ENCODE peak calls at places on chromosomes 2 and 18, in five cellular contexts. One of them, this sample, is unnamed.

GRCh38 chr2:74814102-74814501 is 19.8 kb upstream of the HK2 start:
- DNase-seq in cardiac muscle cell: no peak
- DNase-seq in neural progenitor cell: no peak
- DNase-seq in endothelial cell: no peak
- DNase-seq in epithelial cell of esophagus: no peak
- DNase-seq in this sample: no peak

GRCh38 chr2:101972621-101973434 is 18.9 kb upstream of the IL1R2 start:
- DNase-seq in endothelial cell: no peak
- DNase-seq in neural progenitor cell: no peak
- DNase-seq in epithelial cell of esophagus: peak
- DNase-seq in cardiac muscle cell: peak
- DNase-seq in this sample: no peak

GRCh38 chr2:239312081-239312501 is 88.7 kb downstream of the HDAC4 start:
- DNase-seq in cardiac muscle cell: no peak
- DNase-seq in epithelial cell of esophagus: no peak
- DNase-seq in neural progenitor cell: no peak
- DNase-seq in endothelial cell: no peak
- DNase-seq in this sample: peak

GRCh38 chr2:23491622-23492336 is 106.8 kb downstream of the KLHL29 start:
- DNase-seq in endothelial cell: no peak
- DNase-seq in neural progenitor cell: no peak
- DNase-seq in cardiac muscle cell: no peak
- DNase-seq in epithelial cell of esophagus: no peak
- DNase-seq in this sample: no peak

GRCh38 chr2:30361751-30362394 is 85.2 kb upstream of the LCLAT1 start:
- DNase-seq in neural progenitor cell: no peak
- DNase-seq in endothelial cell: no peak
- DNase-seq in cardiac muscle cell: no peak
- DNase-seq in epithelial cell of esophagus: peak
- DNase-seq in this sample: no peak

GRCh38 chr2:229118336-229118735 is 152.8 kb downstream of the PID1 start:
- DNase-seq in epithelial cell of esophagus: no peak
- DNase-seq in endothelial cell: no peak
- DNase-seq in cardiac muscle cell: peak
- DNase-seq in neural progenitor cell: no peak
- DNase-seq in this sample: no peak

GRCh38 chr2:221477697-221478096 is 94.4 kb downstream of the EPHA4 start:
- DNase-seq in cardiac muscle cell: no peak
- DNase-seq in neural progenitor cell: no peak
- DNase-seq in endothelial cell: no peak
- DNase-seq in epithelial cell of esophagus: no peak
- DNase-seq in this sample: no peak

GRCh38 chr2:229852565-229852964 is 69.2 kb downstream of the TRIP12 start:
- DNase-seq in endothelial cell: peak
- DNase-seq in neural progenitor cell: no peak
- DNase-seq in epithelial cell of esophagus: peak
- DNase-seq in cardiac muscle cell: peak
- DNase-seq in this sample: peak

GRCh38 chr2:217714268-217714643 is 288.5 kb downstream of the TNS1 start:
- DNase-seq in endothelial cell: no peak
- DNase-seq in neural progenitor cell: peak
- DNase-seq in epithelial cell of esophagus: peak
- DNase-seq in cardiac muscle cell: peak
- DNase-seq in this sample: peak

GRCh38 chr2:66443977-66444855 is 9.3 kb downstream of the MEIS1 start:
- DNase-seq in epithelial cell of esophagus: peak
- DNase-seq in neural progenitor cell: peak
- DNase-seq in cardiac muscle cell: no peak
- DNase-seq in endothelial cell: no peak
- DNase-seq in this sample: no peak

GRCh38 chr2:221096651-221097567 is 475.2 kb downstream of the EPHA4 start:
- DNase-seq in epithelial cell of esophagus: peak
- DNase-seq in neural progenitor cell: no peak
- DNase-seq in cardiac muscle cell: no peak
- DNase-seq in endothelial cell: no peak
- DNase-seq in this sample: no peak

DNA sequence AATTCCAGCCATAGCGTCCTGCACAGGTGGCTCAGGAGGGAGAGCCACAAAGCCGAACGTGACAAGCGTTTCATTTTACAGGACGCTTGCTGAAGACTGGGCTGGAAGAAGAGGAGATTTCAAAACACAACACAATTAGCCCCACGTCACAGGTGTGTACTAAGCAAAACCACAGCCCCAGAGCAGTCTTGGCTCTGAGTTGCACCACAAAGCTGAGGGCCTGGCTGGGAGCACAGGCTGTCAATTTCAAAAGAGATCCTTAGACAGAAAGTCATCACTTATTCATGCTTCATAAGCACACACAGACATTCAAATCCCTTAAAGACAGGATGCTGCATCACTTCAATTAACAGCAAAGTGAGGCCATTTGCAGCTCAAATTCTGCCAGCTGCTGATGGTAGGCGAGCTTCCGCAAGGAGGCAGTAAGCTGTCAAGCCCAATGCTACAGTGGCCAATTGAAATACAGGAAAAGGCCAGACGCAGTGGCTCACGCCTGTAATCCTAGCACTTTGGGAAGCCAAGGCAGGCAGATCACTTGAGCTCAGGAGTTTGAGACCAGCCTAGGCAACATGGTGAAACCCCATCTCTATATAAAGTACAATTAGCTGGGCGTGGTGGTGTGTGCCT is 79.6 kb downstream of the SKA1 start:
- DNase-seq in epithelial cell of esophagus: peak
- DNase-seq in endothelial cell: no peak
- DNase-seq in neural progenitor cell: peak
- DNase-seq in cardiac muscle cell: no peak
- DNase-seq in this sample: no peak
- TF ChIP-seq CTCF in epithelial cell of esophagus: peak
- TF ChIP-seq CTCF in endothelial cell: no peak
- TF ChIP-seq CTCF in neural progenitor cell: peak
- TF ChIP-seq CTCF in cardiac muscle cell: no peak
- TF ChIP-seq CTCF in this sample: no peak

DNA sequence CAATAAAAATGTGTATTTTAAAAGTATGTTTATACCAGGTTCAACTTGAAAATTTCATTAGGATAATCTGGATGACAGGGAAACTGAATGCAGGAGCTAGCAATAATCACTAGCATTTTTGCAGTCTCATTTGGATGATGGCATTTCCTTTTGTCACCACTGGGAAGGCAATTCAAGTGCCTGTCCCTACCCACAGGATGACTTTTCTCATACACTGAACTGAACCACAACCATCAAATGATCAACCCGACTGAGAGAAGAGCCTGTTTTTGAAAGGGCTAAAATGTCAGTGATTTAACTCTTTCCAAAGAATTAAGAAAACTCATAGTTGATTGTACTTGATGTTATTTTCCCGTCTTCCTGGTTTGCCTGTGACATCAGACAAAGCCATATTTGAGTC is 115.0 kb downstream of the FAM124B start:
- DNase-seq in epithelial cell of esophagus: no peak
- DNase-seq in endothelial cell: no peak
- DNase-seq in neural progenitor cell: peak
- DNase-seq in cardiac muscle cell: no peak
- DNase-seq in this sample: no peak
- TF ChIP-seq CTCF in epithelial cell of esophagus: no peak
- TF ChIP-seq CTCF in endothelial cell: peak
- TF ChIP-seq CTCF in neural progenitor cell: peak
- TF ChIP-seq CTCF in cardiac muscle cell: no peak
- TF ChIP-seq CTCF in this sample: no peak

GRCh38 chr18:13217466-13217961 is 1.0 kb upstream of the LDLRAD4 start:
- DNase-seq in endothelial cell: peak
- DNase-seq in cardiac muscle cell: peak
- DNase-seq in neural progenitor cell: peak
- DNase-seq in epithelial cell of esophagus: peak
- DNase-seq in this sample: peak

GRCh38 chr18:13218376-13219011 is at the start of gene LDLRAD4:
- DNase-seq in endothelial cell: peak
- DNase-seq in epithelial cell of esophagus: no peak
- DNase-seq in cardiac muscle cell: no peak
- DNase-seq in neural progenitor cell: peak
- DNase-seq in this sample: peak

GRCh38 chr18:13219012-13219396 is 444 bp downstream of the LDLRAD4 start:
- DNase-seq in endothelial cell: no peak
- DNase-seq in cardiac muscle cell: no peak
- DNase-seq in epithelial cell of esophagus: no peak
- DNase-seq in neural progenitor cell: peak
- DNase-seq in this sample: no peak

GRCh38 chr18:13216732-13217465 is 1.7 kb upstream of the LDLRAD4 start:
- DNase-seq in endothelial cell: peak
- DNase-seq in epithelial cell of esophagus: no peak
- DNase-seq in neural progenitor cell: peak
- DNase-seq in cardiac muscle cell: no peak
- DNase-seq in this sample: peak

DNA sequence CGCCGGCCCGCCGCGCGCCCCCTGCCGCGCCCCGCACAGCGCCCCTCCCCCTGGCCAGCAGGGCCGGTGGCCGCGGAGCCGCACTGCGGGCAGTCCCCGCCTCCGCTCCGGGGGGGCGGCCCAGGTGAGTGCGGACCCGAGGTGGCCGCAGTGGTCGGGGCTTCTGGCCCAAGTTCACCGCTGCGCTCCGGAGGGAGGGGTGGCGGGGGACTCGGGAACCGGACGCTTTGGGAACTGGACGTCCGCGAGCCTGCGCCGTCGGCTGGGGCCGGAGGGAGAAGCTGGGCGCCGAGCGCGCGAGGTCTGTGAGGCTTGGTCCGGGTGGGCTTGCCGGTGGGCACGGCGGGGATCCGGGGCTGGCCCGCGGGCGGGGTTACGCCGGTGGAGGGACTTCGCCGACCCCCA is 587 bp upstream of the LDLRAD4 start:
- DNase-seq in neural progenitor cell: peak
- DNase-seq in epithelial cell of esophagus: no peak
- DNase-seq in cardiac muscle cell: no peak
- DNase-seq in endothelial cell: peak
- DNase-seq in this sample: peak
- TF ChIP-seq CTCF in neural progenitor cell: no peak
- TF ChIP-seq CTCF in epithelial cell of esophagus: no peak
- TF ChIP-seq CTCF in cardiac muscle cell: no peak
- TF ChIP-seq CTCF in endothelial cell: no peak
- TF ChIP-seq CTCF in this sample: no peak

DNA sequence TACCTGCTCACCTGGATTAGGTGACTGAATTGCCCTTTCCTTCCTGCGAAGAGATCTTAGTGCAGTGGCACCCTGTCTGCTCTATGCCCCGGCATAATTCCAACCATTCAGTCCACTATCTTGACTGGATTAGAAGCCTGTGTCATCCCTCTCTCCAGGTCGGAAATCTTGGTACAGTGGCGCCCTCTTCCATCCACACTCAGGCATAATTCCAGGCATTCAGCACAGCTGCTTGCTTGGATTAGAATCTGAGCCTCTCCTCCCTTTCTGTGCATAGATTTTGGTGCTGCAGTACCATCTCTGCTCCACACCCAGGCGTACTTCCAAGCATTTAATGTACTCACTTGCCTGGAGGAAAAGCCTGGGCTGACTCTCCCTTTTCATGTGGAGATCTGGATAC is 1389.3 kb upstream of the TMEFF2 start:
- DNase-seq in epithelial cell of esophagus: peak
- DNase-seq in endothelial cell: peak
- DNase-seq in neural progenitor cell: peak
- DNase-seq in cardiac muscle cell: peak
- DNase-seq in this sample: no peak
- TF ChIP-seq CTCF in epithelial cell of esophagus: peak
- TF ChIP-seq CTCF in endothelial cell: no peak
- TF ChIP-seq CTCF in neural progenitor cell: peak
- TF ChIP-seq CTCF in cardiac muscle cell: no peak
- TF ChIP-seq CTCF in this sample: no peak

GRCh38 chr2:232674491-232674890 is 22.6 kb upstream of the GIGYF2 start:
- DNase-seq in neural progenitor cell: no peak
- DNase-seq in epithelial cell of esophagus: no peak
- DNase-seq in cardiac muscle cell: no peak
- DNase-seq in endothelial cell: no peak
- DNase-seq in this sample: no peak

GRCh38 chr2:232667989-232668583 is 29.0 kb upstream of the GIGYF2 start:
- DNase-seq in epithelial cell of esophagus: no peak
- DNase-seq in cardiac muscle cell: no peak
- DNase-seq in endothelial cell: no peak
- DNase-seq in neural progenitor cell: peak
- DNase-seq in this sample: no peak

GRCh38 chr2:232672581-232672980 is 24.6 kb upstream of the GIGYF2 start:
- DNase-seq in epithelial cell of esophagus: no peak
- DNase-seq in cardiac muscle cell: no peak
- DNase-seq in neural progenitor cell: no peak
- DNase-seq in endothelial cell: no peak
- DNase-seq in this sample: no peak

GRCh38 chr2:232666051-232666805 is 30.9 kb upstream of the GIGYF2 start:
- DNase-seq in endothelial cell: no peak
- DNase-seq in cardiac muscle cell: no peak
- DNase-seq in neural progenitor cell: no peak
- DNase-seq in epithelial cell of esophagus: peak
- DNase-seq in this sample: no peak

GRCh38 chr2:232668805-232669444 is 28.2 kb upstream of the GIGYF2 start:
- DNase-seq in neural progenitor cell: peak
- DNase-seq in endothelial cell: peak
- DNase-seq in epithelial cell of esophagus: peak
- DNase-seq in cardiac muscle cell: peak
- DNase-seq in this sample: peak
- TF ChIP-seq CTCF in neural progenitor cell: peak
- TF ChIP-seq CTCF in endothelial cell: no peak
- TF ChIP-seq CTCF in epithelial cell of esophagus: peak
- TF ChIP-seq CTCF in cardiac muscle cell: peak
- TF ChIP-seq CTCF in this sample: peak

GRCh38 chr2:201622306-201622705 is 21.0 kb downstream of the TMEM237 start:
- DNase-seq in endothelial cell: no peak
- DNase-seq in cardiac muscle cell: peak
- DNase-seq in epithelial cell of esophagus: no peak
- DNase-seq in neural progenitor cell: no peak
- DNase-seq in this sample: no peak

GRCh38 chr2:201621293-201621999 is 21.9 kb downstream of the TMEM237 start:
- DNase-seq in endothelial cell: no peak
- DNase-seq in cardiac muscle cell: peak
- DNase-seq in epithelial cell of esophagus: no peak
- DNase-seq in neural progenitor cell: no peak
- DNase-seq in this sample: no peak

GRCh38 chr2:201618744-201619654 is 24.3 kb downstream of the TMEM237 start:
- DNase-seq in endothelial cell: peak
- DNase-seq in epithelial cell of esophagus: peak
- DNase-seq in cardiac muscle cell: peak
- DNase-seq in neural progenitor cell: no peak
- DNase-seq in this sample: peak
- TF ChIP-seq CTCF in endothelial cell: no peak
- TF ChIP-seq CTCF in epithelial cell of esophagus: peak
- TF ChIP-seq CTCF in cardiac muscle cell: peak
- TF ChIP-seq CTCF in neural progenitor cell: no peak
- TF ChIP-seq CTCF in this sample: peak

GRCh38 chr2:189157431-189157830 is 22.1 kb downstream of the COL5A2 start:
- DNase-seq in cardiac muscle cell: no peak
- DNase-seq in neural progenitor cell: no peak
- DNase-seq in endothelial cell: no peak
- DNase-seq in epithelial cell of esophagus: no peak
- DNase-seq in this sample: no peak
- TF ChIP-seq CTCF in cardiac muscle cell: no peak
- TF ChIP-seq CTCF in neural progenitor cell: no peak
- TF ChIP-seq CTCF in endothelial cell: no peak
- TF ChIP-seq CTCF in epithelial cell of esophagus: no peak
- TF ChIP-seq CTCF in this sample: no peak

This sample was measured in uterus.